ENCODE peak calls at places on chromosomes 7 and 10, in ten cellular contexts. One of them, this sample, is unnamed.

GRCh38 chr10:13987472-13987871 is 343.3 kb downstream of the FRMD4A start:
- DNase-seq in fibroblast of pulmonary artery: peak
- DNase-seq in GM20000: no peak
- DNase-seq in heart left ventricle: no peak
- DNase-seq in Calu3: no peak
- DNase-seq in OCI-LY7: no peak
- DNase-seq in brain microvascular endothelial cell: peak
- DNase-seq in stomach: no peak
- DNase-seq in astrocyte: peak
- DNase-seq in fibroblast of lung: peak
- DNase-seq in this sample: no peak

GRCh38 chr10:75586814-75587213 is 155.4 kb downstream of the LRMDA start:
- DNase-seq in fibroblast of pulmonary artery: no peak
- DNase-seq in GM20000: no peak
- DNase-seq in heart left ventricle: no peak
- DNase-seq in Calu3: no peak
- DNase-seq in OCI-LY7: no peak
- DNase-seq in brain microvascular endothelial cell: no peak
- DNase-seq in stomach: no peak
- DNase-seq in astrocyte: no peak
- DNase-seq in fibroblast of lung: no peak
- DNase-seq in this sample: no peak

GRCh38 chr7:140005341-140005740 is 57.4 kb downstream of the PARP12 start:
- DNase-seq in fibroblast of pulmonary artery: no peak
- DNase-seq in GM20000: no peak
- DNase-seq in heart left ventricle: no peak
- DNase-seq in Calu3: no peak
- DNase-seq in OCI-LY7: no peak
- DNase-seq in brain microvascular endothelial cell: no peak
- DNase-seq in stomach: no peak
- DNase-seq in astrocyte: no peak
- DNase-seq in fibroblast of lung: no peak
- DNase-seq in this sample: no peak

GRCh38 chr7:154178890-154179289 is 126.7 kb downstream of the DPP6 start:
- DNase-seq in fibroblast of pulmonary artery: no peak
- DNase-seq in GM20000: no peak
- DNase-seq in heart left ventricle: no peak
- DNase-seq in Calu3: no peak
- DNase-seq in OCI-LY7: no peak
- DNase-seq in brain microvascular endothelial cell: no peak
- DNase-seq in stomach: no peak
- DNase-seq in astrocyte: no peak
- DNase-seq in fibroblast of lung: no peak
- DNase-seq in this sample: no peak

GRCh38 chr10:11743461-11744338 is 1.5 kb downstream of the ECHDC3 start:
- DNase-seq in fibroblast of pulmonary artery: no peak
- DNase-seq in GM20000: no peak
- DNase-seq in heart left ventricle: no peak
- DNase-seq in Calu3: no peak
- DNase-seq in OCI-LY7: no peak
- DNase-seq in brain microvascular endothelial cell: no peak
- DNase-seq in stomach: no peak
- DNase-seq in astrocyte: no peak
- DNase-seq in fibroblast of lung: no peak
- DNase-seq in this sample: no peak

GRCh38 chr7:979886-980571 is 3.0 kb upstream of the CYP2W1 start:
- DNase-seq in fibroblast of pulmonary artery: no peak
- DNase-seq in GM20000: no peak
- DNase-seq in heart left ventricle: no peak
- DNase-seq in Calu3: no peak
- DNase-seq in OCI-LY7: peak
- DNase-seq in brain microvascular endothelial cell: no peak
- DNase-seq in stomach: no peak
- DNase-seq in astrocyte: no peak
- DNase-seq in fibroblast of lung: no peak
- DNase-seq in this sample: no peak

GRCh38 chr7:29087840-29088169 is 58.5 kb downstream of the CPVL start:
- DNase-seq in fibroblast of pulmonary artery: no peak
- DNase-seq in GM20000: no peak
- DNase-seq in heart left ventricle: no peak
- DNase-seq in Calu3: no peak
- DNase-seq in OCI-LY7: no peak
- DNase-seq in brain microvascular endothelial cell: no peak
- DNase-seq in stomach: no peak
- DNase-seq in astrocyte: no peak
- DNase-seq in fibroblast of lung: no peak
- DNase-seq in this sample: no peak

GRCh38 chr7:77331938-77332695 is 84.0 kb downstream of the GSAP start:
- DNase-seq in fibroblast of pulmonary artery: peak
- DNase-seq in GM20000: peak
- DNase-seq in heart left ventricle: peak
- DNase-seq in Calu3: peak
- DNase-seq in OCI-LY7: peak
- DNase-seq in brain microvascular endothelial cell: peak
- DNase-seq in stomach: peak
- DNase-seq in astrocyte: peak
- DNase-seq in fibroblast of lung: peak
- DNase-seq in this sample: peak

GRCh38 chr7:7736671-7737070 is 18.3 kb upstream of the RPA3 start:
- DNase-seq in fibroblast of pulmonary artery: no peak
- DNase-seq in GM20000: no peak
- DNase-seq in heart left ventricle: no peak
- DNase-seq in Calu3: no peak
- DNase-seq in OCI-LY7: no peak
- DNase-seq in brain microvascular endothelial cell: no peak
- DNase-seq in stomach: no peak
- DNase-seq in astrocyte: no peak
- DNase-seq in fibroblast of lung: no peak
- DNase-seq in this sample: no peak

GRCh38 chr7:16130127-16131110 is 290.9 kb downstream of the CRPPA start:
- DNase-seq in fibroblast of pulmonary artery: peak
- DNase-seq in GM20000: no peak
- DNase-seq in heart left ventricle: no peak
- DNase-seq in Calu3: no peak
- DNase-seq in OCI-LY7: no peak
- DNase-seq in brain microvascular endothelial cell: no peak
- DNase-seq in stomach: no peak
- DNase-seq in astrocyte: peak
- DNase-seq in fibroblast of lung: peak
- DNase-seq in this sample: no peak

GRCh38 chr10:122290334-122290733 is 19.2 kb downstream of the BTBD16 start:
- DNase-seq in fibroblast of pulmonary artery: peak
- DNase-seq in GM20000: no peak
- DNase-seq in heart left ventricle: no peak
- DNase-seq in Calu3: no peak
- DNase-seq in OCI-LY7: no peak
- DNase-seq in brain microvascular endothelial cell: no peak
- DNase-seq in stomach: peak
- DNase-seq in astrocyte: no peak
- DNase-seq in fibroblast of lung: no peak
- DNase-seq in this sample: no peak

GRCh38 chr10:49348593-49348992 is 47.3 kb downstream of the DRGX start:
- DNase-seq in fibroblast of pulmonary artery: no peak
- DNase-seq in GM20000: no peak
- DNase-seq in heart left ventricle: no peak
- DNase-seq in Calu3: no peak
- DNase-seq in OCI-LY7: no peak
- DNase-seq in brain microvascular endothelial cell: no peak
- DNase-seq in stomach: no peak
- DNase-seq in astrocyte: no peak
- DNase-seq in fibroblast of lung: no peak
- DNase-seq in this sample: no peak

GRCh38 chr10:113316506-113316905 is 236.3 kb upstream of the HABP2 start:
- DNase-seq in fibroblast of pulmonary artery: no peak
- DNase-seq in GM20000: no peak
- DNase-seq in heart left ventricle: no peak
- DNase-seq in Calu3: no peak
- DNase-seq in OCI-LY7: no peak
- DNase-seq in brain microvascular endothelial cell: no peak
- DNase-seq in stomach: no peak
- DNase-seq in astrocyte: no peak
- DNase-seq in fibroblast of lung: no peak
- DNase-seq in this sample: no peak
- TF ChIP-seq CTCF in fibroblast of pulmonary artery: no peak
- TF ChIP-seq CTCF in GM20000: no peak
- TF ChIP-seq CTCF in heart left ventricle: no peak
- TF ChIP-seq CTCF in Calu3: no peak
- TF ChIP-seq CTCF in OCI-LY7: no peak
- TF ChIP-seq CTCF in brain microvascular endothelial cell: peak
- TF ChIP-seq CTCF in stomach: no peak
- TF ChIP-seq CTCF in astrocyte: no peak
- TF ChIP-seq CTCF in fibroblast of lung: no peak
- TF ChIP-seq CTCF in this sample: no peak

GRCh38 chr10:69883256-69883655 is 81.5 kb downstream of the COL13A1 start:
- DNase-seq in fibroblast of pulmonary artery: no peak
- DNase-seq in GM20000: peak
- DNase-seq in heart left ventricle: no peak
- DNase-seq in Calu3: peak
- DNase-seq in OCI-LY7: peak
- DNase-seq in brain microvascular endothelial cell: no peak
- DNase-seq in stomach: peak
- DNase-seq in astrocyte: no peak
- DNase-seq in fibroblast of lung: no peak
- DNase-seq in this sample: no peak
- TF ChIP-seq CTCF in fibroblast of pulmonary artery: no peak
- TF ChIP-seq CTCF in GM20000: no peak
- TF ChIP-seq CTCF in heart left ventricle: no peak
- TF ChIP-seq CTCF in Calu3: peak
- TF ChIP-seq CTCF in OCI-LY7: peak
- TF ChIP-seq CTCF in brain microvascular endothelial cell: peak
- TF ChIP-seq CTCF in stomach: peak
- TF ChIP-seq CTCF in astrocyte: no peak
- TF ChIP-seq CTCF in fibroblast of lung: no peak
- TF ChIP-seq CTCF in this sample: no peak

GRCh38 chr10:119103241-119103640 is 672 bp upstream of the DENND10 start:
- DNase-seq in fibroblast of pulmonary artery: no peak
- DNase-seq in GM20000: no peak
- DNase-seq in heart left ventricle: no peak
- DNase-seq in Calu3: no peak
- DNase-seq in OCI-LY7: no peak
- DNase-seq in brain microvascular endothelial cell: no peak
- DNase-seq in stomach: no peak
- DNase-seq in astrocyte: no peak
- DNase-seq in fibroblast of lung: no peak
- DNase-seq in this sample: no peak

GRCh38 chr10:119105155-119105554 is 1.2 kb downstream of the DENND10 start:
- DNase-seq in fibroblast of pulmonary artery: no peak
- DNase-seq in GM20000: no peak
- DNase-seq in heart left ventricle: no peak
- DNase-seq in Calu3: no peak
- DNase-seq in OCI-LY7: no peak
- DNase-seq in brain microvascular endothelial cell: no peak
- DNase-seq in stomach: no peak
- DNase-seq in astrocyte: no peak
- DNase-seq in fibroblast of lung: no peak
- DNase-seq in this sample: no peak

GRCh38 chr10:119098576-119098975 is 5.3 kb upstream of the DENND10 start:
- DNase-seq in fibroblast of pulmonary artery: no peak
- DNase-seq in GM20000: no peak
- DNase-seq in heart left ventricle: no peak
- DNase-seq in Calu3: no peak
- DNase-seq in OCI-LY7: no peak
- DNase-seq in brain microvascular endothelial cell: no peak
- DNase-seq in stomach: no peak
- DNase-seq in astrocyte: no peak
- DNase-seq in fibroblast of lung: no peak
- DNase-seq in this sample: no peak

GRCh38 chr10:119104653-119105024 is 726 bp downstream of the DENND10 start:
- DNase-seq in fibroblast of pulmonary artery: no peak
- DNase-seq in GM20000: no peak
- DNase-seq in heart left ventricle: peak
- DNase-seq in Calu3: no peak
- DNase-seq in OCI-LY7: peak
- DNase-seq in brain microvascular endothelial cell: no peak
- DNase-seq in stomach: no peak
- DNase-seq in astrocyte: peak
- DNase-seq in fibroblast of lung: peak
- DNase-seq in this sample: no peak

DNA sequence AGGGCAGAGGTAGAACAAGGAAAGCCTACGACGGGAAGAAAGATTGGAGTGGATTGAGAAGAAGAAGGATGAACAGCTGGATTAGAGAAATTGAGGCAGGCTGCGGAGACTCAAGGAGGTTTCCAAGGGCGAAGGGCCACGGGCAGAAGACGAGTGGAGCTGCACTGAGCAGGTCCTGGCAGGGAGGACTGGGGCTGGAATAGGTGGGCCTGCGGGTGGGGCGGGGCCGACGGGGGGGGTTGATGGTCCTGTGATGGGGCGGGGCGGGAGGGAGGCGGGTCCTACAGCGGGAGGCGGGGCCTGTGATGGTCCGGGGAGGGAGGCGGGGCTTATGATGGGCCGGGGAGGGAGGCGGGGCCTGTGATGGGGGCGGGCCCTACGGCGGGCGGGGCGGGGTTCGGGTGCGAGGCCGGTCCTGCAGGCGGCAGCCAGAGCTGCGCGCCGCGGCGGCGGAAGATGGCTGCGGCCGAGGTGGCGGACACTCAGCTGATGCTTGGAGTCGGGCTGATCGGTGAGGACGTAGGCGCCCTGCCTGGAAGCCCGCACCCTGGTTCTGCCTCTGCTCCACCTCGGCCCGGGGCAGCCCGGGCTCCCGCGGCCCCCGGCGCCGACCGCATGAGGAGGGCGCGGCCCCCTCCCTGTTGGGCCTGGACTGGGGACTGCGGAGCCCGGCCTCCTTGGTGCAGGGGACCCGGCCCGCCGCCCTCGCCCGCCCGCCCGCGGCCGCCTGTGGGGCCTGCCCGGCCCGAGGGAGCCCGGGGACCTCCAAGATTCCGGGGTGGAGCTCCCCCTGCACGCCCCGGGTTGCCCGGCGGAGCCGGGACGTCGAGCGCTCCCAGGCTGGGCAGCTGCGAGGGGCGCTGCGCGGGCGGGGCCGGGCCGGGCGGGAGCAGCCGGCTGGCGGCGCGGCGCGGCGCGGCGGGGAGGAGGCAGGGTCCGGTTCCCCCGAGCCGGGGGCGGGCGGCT is at the start of gene DENND10:
- DNase-seq in fibroblast of pulmonary artery: peak
- DNase-seq in GM20000: peak
- DNase-seq in heart left ventricle: peak
- DNase-seq in Calu3: peak
- DNase-seq in OCI-LY7: peak
- DNase-seq in brain microvascular endothelial cell: peak
- DNase-seq in stomach: peak
- DNase-seq in astrocyte: peak
- DNase-seq in fibroblast of lung: peak
- DNase-seq in this sample: peak
- TF ChIP-seq CTCF in fibroblast of pulmonary artery: no peak
- TF ChIP-seq CTCF in GM20000: no peak
- TF ChIP-seq CTCF in heart left ventricle: no peak
- TF ChIP-seq CTCF in Calu3: no peak
- TF ChIP-seq CTCF in OCI-LY7: no peak
- TF ChIP-seq CTCF in brain microvascular endothelial cell: no peak
- TF ChIP-seq CTCF in stomach: no peak
- TF ChIP-seq CTCF in astrocyte: no peak
- TF ChIP-seq CTCF in fibroblast of lung: no peak
- TF ChIP-seq CTCF in this sample: no peak

GRCh38 chr10:81479316-81479715 is 395.7 kb upstream of the NRG3 start:
- DNase-seq in fibroblast of pulmonary artery: no peak
- DNase-seq in GM20000: no peak
- DNase-seq in heart left ventricle: no peak
- DNase-seq in Calu3: no peak
- DNase-seq in OCI-LY7: no peak
- DNase-seq in brain microvascular endothelial cell: no peak
- DNase-seq in stomach: no peak
- DNase-seq in astrocyte: no peak
- DNase-seq in fibroblast of lung: no peak
- DNase-seq in this sample: no peak
- TF ChIP-seq CTCF in fibroblast of pulmonary artery: no peak
- TF ChIP-seq CTCF in GM20000: no peak
- TF ChIP-seq CTCF in heart left ventricle: no peak
- TF ChIP-seq CTCF in Calu3: no peak
- TF ChIP-seq CTCF in OCI-LY7: no peak
- TF ChIP-seq CTCF in brain microvascular endothelial cell: no peak
- TF ChIP-seq CTCF in stomach: no peak
- TF ChIP-seq CTCF in astrocyte: no peak
- TF ChIP-seq CTCF in fibroblast of lung: no peak
- TF ChIP-seq CTCF in this sample: no peak